ENCODE peak calls at places on chromosomes 12 and 14, in six cellular contexts. Q, N, H, D, Y and F are unnamed samples.

GRCh38 chr14:76918176-76918750 is 92.1 kb downstream of the LRRC74A start:
- DNase-seq in Q (peak), N (no peak), H (no peak), D (no peak), Y (no peak), F (no peak)

GRCh38 chr12:116321913-116322312 is 44.4 kb upstream of the MED13L start:
- DNase-seq in Q (no peak), N (no peak), H (no peak), D (no peak), Y (no peak), F (no peak)

GRCh38 chr12:122060069-122060468 is 18.5 kb upstream of the MLXIP start:
- DNase-seq in Q (no peak), N (no peak), H (no peak), D (no peak), Y (no peak), F (no peak)

GRCh38 chr14:52663850-52664249 is 31.5 kb downstream of the ERO1A start:
- DNase-seq in Q (peak), N (no peak), H (no peak), D (no peak), Y (no peak), F (no peak)

GRCh38 chr14:77307099-77307496 is 13.6 kb downstream of the POMT2 start:
- DNase-seq in Q (peak), N (no peak), H (peak), D (no peak), Y (no peak), F (no peak)

GRCh38 chr12:25311501-25311900 is 60.8 kb upstream of the KRAS start:
- DNase-seq in Q (no peak), N (no peak), H (no peak), D (no peak), Y (no peak), F (no peak)

GRCh38 chr14:93880025-93880820 is 46.9 kb upstream of the FAM181A start:
- DNase-seq in Q (no peak), N (no peak), H (no peak), D (no peak), Y (no peak), F (no peak)

GRCh38 chr12:20482680-20483079 is 114.3 kb downstream of the PDE3A start:
- DNase-seq in Q (no peak), N (no peak), H (peak), D (no peak), Y (no peak), F (no peak)

GRCh38 chr12:132444957-132445883 is 44.7 kb upstream of the FBRSL1 start:
- DNase-seq in Q (no peak), N (no peak), H (no peak), D (no peak), Y (no peak), F (no peak)

GRCh38 chr14:35336171-35337073 is 44.2 kb downstream of the PSMA6 start:
- DNase-seq in Q (peak), N (peak), H (peak), D (no peak), Y (peak), F (no peak)

GRCh38 chr12:93149228-93149627 is 220.1 kb upstream of the EEA1 start:
- DNase-seq in Q (no peak), N (no peak), H (no peak), D (no peak), Y (no peak), F (no peak)

GRCh38 chr12:19121449-19122018 is 8.0 kb upstream of the PLEKHA5 start:
- DNase-seq in Q (no peak), N (no peak), H (no peak), D (no peak), Y (no peak), F (no peak)

GRCh38 chr14:99064262-99064954 is 207.6 kb downstream of the BCL11B start:
- DNase-seq in Q (no peak), N (no peak), H (no peak), D (no peak), Y (no peak), F (no peak)

GRCh38 chr14:100116134-100116533 is 43.3 kb downstream of the DEGS2 start:
- DNase-seq in Q (no peak), N (no peak), H (no peak), D (no peak), Y (no peak), F (no peak)

GRCh38 chr12:69274861-69275260 is 35.5 kb downstream of the CPSF6 start:
- DNase-seq in Q (no peak), N (no peak), H (no peak), D (no peak), Y (no peak), F (no peak)

GRCh38 chr12:1204581-1205121 is 213.6 kb downstream of the ERC1 start:
- DNase-seq in Q (peak), N (no peak), H (no peak), D (no peak), Y (no peak), F (no peak)

GRCh38 chr14:68426661-68427549 is 366.0 kb downstream of the ZFP36L1 start:
- DNase-seq in Q (no peak), N (no peak), H (no peak), D (no peak), Y (no peak), F (no peak)

GRCh38 chr12:70543444-70543843 is 93.8 kb downstream of the PTPRB start:
- DNase-seq in Q (no peak), N (peak), H (peak), D (peak), Y (no peak), F (peak)

GRCh38 chr14:22386924-22387775 is 201.9 kb downstream of the DAD1 start:
- DNase-seq in Q (peak), N (peak), H (peak), D (peak), Y (peak), F (peak)

GRCh38 chr12:52878507-52879393 is 26.1 kb downstream of the KRT8 start:
- DNase-seq in Q (no peak), N (no peak), H (no peak), D (no peak), Y (no peak), F (no peak)

GRCh38 chr14:103453791-103454190 is 68.6 kb downstream of the MARK3 start:
- DNase-seq in Q (no peak), N (no peak), H (no peak), D (no peak), Y (no peak), F (no peak)

GRCh38 chr14:36217732-36218131 is 41.2 kb upstream of the PTCSC3 start:
- DNase-seq in Q (no peak), N (no peak), H (no peak), D (no peak), Y (no peak), F (no peak)

GRCh38 chr14:100263141-100263540 is 24.2 kb downstream of the YY1 start:
- DNase-seq in Q (no peak), N (no peak), H (no peak), D (no peak), Y (no peak), F (no peak)

GRCh38 chr14:102159841-102160240 is 20.1 kb downstream of the WDR20 start:
- DNase-seq in Q (no peak), N (no peak), H (no peak), D (no peak), Y (no peak), F (no peak)

GRCh38 chr14:102158797-102159196 is 19.1 kb downstream of the WDR20 start:
- DNase-seq in Q (no peak), N (no peak), H (no peak), D (no peak), Y (no peak), F (no peak)

GRCh38 chr14:102164241-102164641 is 24.5 kb downstream of the WDR20 start:
- DNase-seq in Q (no peak), N (no peak), H (no peak), D (no peak), Y (peak), F (no peak)

GRCh38 chr14:102164964-102165363 is 25.3 kb downstream of the WDR20 start:
- DNase-seq in Q (no peak), N (no peak), H (no peak), D (no peak), Y (no peak), F (no peak)

DNA sequence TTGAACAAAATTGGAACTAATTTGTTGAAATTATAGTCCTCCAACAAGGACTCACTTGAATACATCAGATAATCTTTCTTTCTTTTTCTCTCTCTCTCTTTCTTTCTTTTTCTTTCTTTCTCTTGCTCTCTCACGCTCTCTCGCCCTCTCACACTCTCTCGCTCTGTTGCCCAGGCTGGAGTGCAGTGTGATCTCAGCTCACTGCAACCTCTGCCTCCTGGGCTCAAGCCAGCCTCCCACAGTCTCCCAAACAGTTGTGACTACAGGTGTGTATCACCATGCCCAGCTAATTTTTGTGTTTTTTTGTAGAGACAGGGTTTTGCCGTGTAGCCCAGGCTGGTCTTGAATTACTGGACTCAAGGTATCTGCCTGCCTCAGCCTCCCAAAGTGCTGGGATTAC is 22.8 kb downstream of the WDR20 start:
- DNase-seq in Q (no peak), N (no peak), H (no peak), D (no peak), Y (no peak), F (no peak)
- TF ChIP-seq REST in Q (no peak), N (no peak), H (no peak), D (no peak), Y (no peak), F (no peak)

GRCh38 chr12:10031318-10031717 is 836 bp downstream of the CLEC9A start:
- DNase-seq in Q (no peak), N (no peak), H (no peak), D (no peak), Y (no peak), F (no peak)
- TF ChIP-seq REST in Q (no peak), N (no peak), H (no peak), D (no peak), Y (no peak), F (no peak)

GRCh38 chr14:91395998-91396660 is 21.5 kb downstream of the CCDC88C start:
- DNase-seq in Q (no peak), N (no peak), H (no peak), D (no peak), Y (no peak), F (no peak)
- TF ChIP-seq REST in Q (no peak), N (no peak), H (no peak), D (no peak), Y (no peak), F (no peak)

GRCh38 chr12:68037616-68038255 is 48.5 kb downstream of the IFNG-AS1 start:
- DNase-seq in Q (no peak), N (no peak), H (no peak), D (no peak), Y (no peak), F (no peak)
- TF ChIP-seq REST in Q (no peak), N (no peak), H (no peak), D (no peak), Y (no peak), F (no peak)

DNA sequence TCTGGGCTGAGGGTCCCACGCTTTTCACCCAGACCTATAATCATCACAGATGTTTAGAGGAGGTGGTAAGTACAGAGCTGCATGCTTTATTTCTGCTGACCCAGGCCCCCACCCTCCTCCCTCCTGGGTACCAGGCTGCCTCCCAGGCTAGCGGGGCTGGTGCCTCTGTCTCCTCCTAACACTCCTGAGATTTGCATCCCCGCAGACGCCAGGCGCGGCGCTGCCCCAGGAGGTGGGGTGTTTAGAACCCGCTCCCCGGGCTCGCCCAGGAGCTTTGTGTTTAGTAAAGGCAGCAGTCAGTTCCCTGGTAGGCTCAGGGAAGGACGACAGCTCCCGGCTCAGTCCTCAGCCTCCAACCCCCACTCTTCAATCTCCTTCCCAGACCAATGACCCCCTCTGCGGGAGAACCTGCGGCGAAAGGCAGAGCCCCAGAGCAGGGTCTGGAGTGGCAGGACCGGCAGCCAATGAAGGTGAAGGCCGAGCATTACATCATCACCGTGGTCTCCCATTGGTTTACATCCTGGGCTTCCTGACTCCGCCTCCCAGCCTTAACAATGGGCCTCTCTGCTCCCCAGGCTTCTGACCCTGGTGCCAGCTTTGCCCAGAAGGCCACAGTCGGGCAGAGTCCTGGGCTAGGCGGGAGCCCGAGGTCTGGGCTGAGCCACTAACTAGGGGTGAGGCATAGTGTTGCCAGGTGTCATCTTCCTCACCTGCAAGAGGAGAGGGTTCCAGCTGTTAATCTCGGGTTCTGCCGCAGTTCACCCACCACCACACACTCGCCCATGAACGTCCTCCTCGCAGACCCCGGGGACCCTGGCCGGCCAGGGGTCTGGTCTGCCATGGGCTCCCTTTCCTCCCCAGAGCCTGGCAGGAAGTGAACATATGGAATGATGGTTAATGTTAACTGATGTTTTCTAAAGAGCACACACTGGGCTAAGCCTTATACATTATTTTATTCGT is 57.5 kb downstream of the CALM1 start:
- DNase-seq in Q (peak), N (peak), H (peak), D (no peak), Y (peak), F (peak)
- TF ChIP-seq REST in Q (no peak), N (no peak), H (no peak), D (no peak), Y (no peak), F (no peak)

GRCh38 chr14:29925106-29925722 is 2.4 kb downstream of the PRKD1 start:
- DNase-seq in Q (no peak), N (no peak), H (no peak), D (no peak), Y (no peak), F (no peak)

GRCh38 chr14:29927596-29928341 is at the start of gene PRKD1:
- DNase-seq in Q (peak), N (peak), H (peak), D (no peak), Y (peak), F (no peak)

GRCh38 chr14:29926701-29927595 is 699 bp downstream of the PRKD1 start:
- DNase-seq in Q (peak), N (peak), H (peak), D (no peak), Y (no peak), F (no peak)

GRCh38 chr14:29925736-29926135 is 1.9 kb downstream of the PRKD1 start:
- DNase-seq in Q (no peak), N (no peak), H (no peak), D (no peak), Y (no peak), F (no peak)

GRCh38 chr14:29926228-29926627 is 1.4 kb downstream of the PRKD1 start:
- DNase-seq in Q (no peak), N (no peak), H (no peak), D (no peak), Y (no peak), F (no peak)
- TF ChIP-seq REST in Q (no peak), N (no peak), H (no peak), D (no peak), Y (no peak), F (no peak)

GRCh38 chr12:65690477-65690876 is 133.8 kb upstream of the HMGA2 start:
- DNase-seq in Q (no peak), N (no peak), H (no peak), D (no peak), Y (no peak), F (no peak)

GRCh38 chr12:65696227-65696626 is 128.1 kb upstream of the HMGA2 start:
- DNase-seq in Q (no peak), N (no peak), H (no peak), D (no peak), Y (no peak), F (no peak)

GRCh38 chr12:65689508-65689907 is 134.8 kb upstream of the HMGA2 start:
- DNase-seq in Q (no peak), N (no peak), H (no peak), D (no peak), Y (no peak), F (no peak)

GRCh38 chr12:65699251-65699650 is 125.0 kb upstream of the HMGA2 start:
- DNase-seq in Q (no peak), N (no peak), H (no peak), D (no peak), Y (no peak), F (no peak)

DNA sequence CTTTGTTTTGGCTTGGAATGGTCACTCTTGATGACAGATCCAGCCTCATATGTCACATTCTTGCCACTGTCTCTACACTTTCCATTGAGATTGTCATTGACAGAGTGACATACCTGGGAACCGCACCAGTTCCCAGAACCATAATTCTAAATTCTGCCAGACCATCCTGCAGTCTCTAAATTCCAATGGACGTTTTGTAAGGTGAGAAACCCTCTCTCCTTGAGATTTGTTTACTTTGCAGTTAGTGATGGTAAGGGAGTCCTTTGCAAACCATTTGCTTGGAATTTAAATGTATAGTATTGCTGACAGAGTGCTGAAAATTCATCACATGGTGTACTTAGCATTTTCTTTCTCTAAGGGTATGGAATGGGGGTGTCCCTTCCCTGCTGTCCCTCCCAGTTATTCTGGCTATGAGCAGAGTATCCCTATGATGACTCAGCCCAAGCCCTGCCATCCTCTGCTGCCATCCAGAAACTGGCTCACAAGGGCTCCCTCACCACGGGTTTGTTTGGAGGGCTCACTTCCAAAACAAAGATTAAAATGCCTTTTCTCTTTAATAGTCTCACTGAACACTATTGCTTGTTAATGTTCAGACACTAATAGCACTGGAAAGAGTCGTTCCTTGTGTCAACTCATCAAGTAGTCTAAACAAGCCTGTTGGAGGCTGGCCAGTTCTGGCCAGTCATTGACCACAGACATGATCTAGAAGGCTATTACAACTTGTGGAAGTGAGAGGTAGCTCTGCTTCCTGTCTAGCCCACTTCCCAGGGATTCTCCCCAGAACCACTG is 129.0 kb upstream of the HMGA2 start:
- DNase-seq in Q (no peak), N (peak), H (peak), D (peak), Y (no peak), F (peak)
- TF ChIP-seq REST in Q (no peak), N (no peak), H (no peak), D (no peak), Y (no peak), F (no peak)

GRCh38 chr14:73166399-73166798 is 30.1 kb downstream of the PSEN1 start:
- DNase-seq in Q (no peak), N (no peak), H (no peak), D (no peak), Y (no peak), F (no peak)

GRCh38 chr14:73167727-73168126 is 31.4 kb downstream of the PSEN1 start:
- DNase-seq in Q (no peak), N (no peak), H (no peak), D (no peak), Y (no peak), F (no peak)

DNA sequence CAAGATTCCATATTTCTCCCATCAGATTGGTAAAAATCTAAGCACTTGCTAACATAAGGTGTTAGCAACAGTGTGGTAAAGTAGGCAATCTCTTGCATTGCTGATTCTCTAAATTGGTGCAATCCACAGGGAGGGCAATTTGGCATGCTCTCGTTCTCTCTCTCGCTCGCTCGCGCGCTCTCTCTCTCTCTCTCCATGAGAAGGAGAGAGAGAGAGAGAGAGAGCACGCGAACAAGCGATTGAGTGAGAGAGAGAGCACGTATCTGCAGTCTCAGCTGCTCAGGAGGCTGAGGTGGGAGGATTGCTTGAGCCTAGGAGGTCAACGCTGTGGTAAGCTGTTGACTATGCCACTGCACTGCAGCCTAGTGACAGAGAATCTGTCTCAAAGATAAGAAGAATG is 26.0 kb downstream of the PSEN1 start:
- DNase-seq in Q (no peak), N (no peak), H (no peak), D (no peak), Y (no peak), F (no peak)
- TF ChIP-seq REST in Q (no peak), N (no peak), H (no peak), D (no peak), Y (no peak), F (no peak)

DNA sequence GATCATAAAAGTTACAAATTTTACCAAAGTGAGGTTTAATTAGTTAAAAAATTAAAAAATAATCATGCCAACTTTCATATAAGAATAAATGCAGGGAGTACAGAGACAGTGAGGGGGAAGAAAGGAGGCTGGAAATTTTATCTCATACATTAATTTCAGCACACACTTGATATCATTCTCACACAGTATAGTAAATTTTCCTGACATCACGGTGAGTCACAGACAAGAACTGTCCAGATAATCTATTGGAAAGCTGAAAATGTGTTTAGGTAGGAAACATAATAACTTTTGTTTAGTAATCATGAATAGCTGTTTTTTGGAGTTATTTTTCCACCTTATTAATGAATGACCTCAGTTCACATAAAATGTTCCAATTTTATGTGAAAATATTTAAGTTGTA is 1204.8 kb downstream of the GALC start:
- DNase-seq in Q (no peak), N (no peak), H (no peak), D (no peak), Y (no peak), F (no peak)
- TF ChIP-seq REST in Q (no peak), N (no peak), H (no peak), D (no peak), Y (no peak), F (no peak)